ENCODE peak calls at places on chromosomes 1 and 21, in eight cellular contexts. F is MM.1S; A is stimulated activated CD4-positive, alpha-beta T cell treated with anti-CD3 and anti-CD28 coated beads, Interleukin-12 subunit alpha, Interleukin-12 subunit beta, amount 100 ng/mL, for 4 hours; L is activated CD4-positive, CD25-positive, alpha-beta regulatory T cell treated with anti-CD3 and anti-CD28 coated beads, Interleukin-2, amount 50 U/mL, for 16 hours; P is CD8-positive, alpha-beta memory T cell; R is activated CD8-positive, alpha-beta memory T cell treated with anti-CD3 and anti-CD28 coated beads, Interleukin-2, amount 50 U/mL, for 48 hours; T is amygdala; S is H7. K is an unnamed sample.

GRCh38 chr1:39554277-39554676 is 22.3 kb downstream of the PABPC4 start:
- DNase-seq in F (no peak), A (no peak), L (no peak), P (no peak), R (no peak), T (no peak), S (no peak), K (no peak)

GRCh38 chr1:147851149-147851548 is 51.4 kb upstream of the GJA8 start:
- DNase-seq in F (no peak), A (no peak), L (no peak), P (no peak), R (no peak), T (no peak), S (no peak), K (no peak)

GRCh38 chr1:94413311-94413710 is 4.9 kb upstream of the ABCD3 start:
- DNase-seq in F (no peak), A (no peak), L (no peak), P (no peak), R (no peak), T (no peak), S (no peak), K (no peak)

GRCh38 chr1:220887202-220887867 is 8.1 kb downstream of the HLX start:
- DNase-seq in F (no peak), A (no peak), L (no peak), P (no peak), R (no peak), T (no peak), S (peak), K (no peak)

GRCh38 chr1:238340989-238341388 is 450.3 kb upstream of the ZP4 start:
- DNase-seq in F (no peak), A (no peak), L (no peak), P (no peak), R (no peak), T (no peak), S (peak), K (no peak)

GRCh38 chr1:197637406-197637805 is 137.9 kb downstream of the DENND1B start:
- DNase-seq in F (no peak), A (no peak), L (no peak), P (no peak), R (no peak), T (no peak), S (no peak), K (no peak)

GRCh38 chr1:2204384-2205190 is 10.0 kb upstream of the FAAP20 start:
- DNase-seq in F (no peak), A (no peak), L (no peak), P (no peak), R (no peak), T (no peak), S (peak), K (no peak)

GRCh38 chr1:89538361-89538760 is 13.7 kb downstream of the LRRC8B start:
- DNase-seq in F (no peak), A (no peak), L (no peak), P (no peak), R (no peak), T (no peak), S (no peak), K (no peak)

GRCh38 chr1:163162281-163162937 is 40.3 kb downstream of the RGS5 start:
- DNase-seq in F (no peak), A (no peak), L (no peak), P (no peak), R (no peak), T (no peak), S (no peak), K (no peak)

GRCh38 chr1:218658899-218659298 is 313.8 kb downstream of the TGFB2 start:
- DNase-seq in F (no peak), A (no peak), L (no peak), P (no peak), R (no peak), T (no peak), S (no peak), K (no peak)

GRCh38 chr21:45436371-45437040 is 31.5 kb downstream of the COL18A1 start:
- DNase-seq in F (no peak), A (no peak), L (no peak), P (no peak), R (no peak), T (no peak), S (no peak), K (no peak)

GRCh38 chr1:181647314-181648035 is 164.2 kb downstream of the CACNA1E start:
- DNase-seq in F (no peak), A (no peak), L (no peak), P (no peak), R (no peak), T (no peak), S (no peak), K (no peak)

GRCh38 chr1:173191011-173191410 is 16.1 kb downstream of the TNFSF4 start:
- DNase-seq in F (no peak), A (no peak), L (no peak), P (no peak), R (no peak), T (no peak), S (no peak), K (no peak)

GRCh38 chr1:89898150-89898549 is 77.3 kb downstream of the LRRC8D start:
- DNase-seq in F (no peak), A (no peak), L (no peak), P (no peak), R (no peak), T (no peak), S (no peak), K (no peak)

GRCh38 chr1:156492013-156492590 is 8.5 kb downstream of the MEF2D start:
- DNase-seq in F (no peak), A (no peak), L (no peak), P (no peak), R (no peak), T (no peak), S (no peak), K (no peak)

GRCh38 chr1:210250998-210251679 is 18.5 kb downstream of the SERTAD4 start:
- DNase-seq in F (peak), A (no peak), L (no peak), P (no peak), R (peak), T (peak), S (peak), K (no peak)

GRCh38 chr1:32748926-32749325 is 46.4 kb upstream of the SYNC start:
- DNase-seq in F (no peak), A (no peak), L (no peak), P (no peak), R (no peak), T (no peak), S (no peak), K (no peak)

GRCh38 chr1:205225901-205226765 is 1.6 kb upstream of the TMCC2 start:
- DNase-seq in F (no peak), A (no peak), L (no peak), P (no peak), R (peak), T (no peak), S (peak), K (no peak)

GRCh38 chr21:33384851-33385331 is 18.3 kb upstream of the IFNGR2 start:
- DNase-seq in F (no peak), A (no peak), L (no peak), P (peak), R (no peak), T (no peak), S (no peak), K (peak)

GRCh38 chr1:89552481-89553194 is 28.0 kb downstream of the LRRC8B start:
- DNase-seq in F (peak), A (no peak), L (no peak), P (no peak), R (no peak), T (no peak), S (no peak), K (no peak)

GRCh38 chr1:150809651-150810050 is 1.6 kb upstream of the CTSK start:
- DNase-seq in F (no peak), A (no peak), L (no peak), P (no peak), R (no peak), T (no peak), S (no peak), K (no peak)

K was measured in activated T-cell treated with anti-CD3 and anti-CD28 coated beads, Interleukin-2, amount 50 U/mL, for 1 hour.